ENCODE peak calls at places on chromosomes 12 and 14, in four cellular contexts. Q is AG04449, A is upper lobe of right lung, E is coronary artery. U is an unnamed sample.

GRCh38 chr12:27293463-27293862 is 39.2 kb upstream of the BMAL2 start:
- DNase-seq in Q (no peak), A (no peak), E (no peak), U (no peak)

GRCh38 chr14:73783107-73783727 is 68.4 kb upstream of the PTGR2 start:
- DNase-seq in Q (no peak), A (no peak), E (no peak), U (no peak)

GRCh38 chr14:65070710-65071033 is 31.6 kb downstream of the MAX start:
- DNase-seq in Q (no peak), A (no peak), E (no peak), U (no peak)

GRCh38 chr12:100795193-100796179 is 910 bp downstream of the ANO4 start:
- DNase-seq in Q (no peak), A (no peak), E (no peak), U (no peak)

GRCh38 chr12:109165599-109165998 is 49.2 kb downstream of the ACACB start:
- DNase-seq in Q (no peak), A (no peak), E (no peak), U (no peak)

GRCh38 chr14:94269156-94269555 is 23.9 kb downstream of the SERPINA10 start:
- DNase-seq in Q (no peak), A (no peak), E (no peak), U (no peak)

GRCh38 chr14:88879016-88879415 is 54.6 kb downstream of the TTC8 start:
- DNase-seq in Q (peak), A (no peak), E (no peak), U (peak)

GRCh38 chr12:27460471-27460978 is 14.0 kb downstream of the SMCO2 start:
- DNase-seq in Q (no peak), A (no peak), E (no peak), U (no peak)

GRCh38 chr12:115398311-115398781 is 714.4 kb upstream of the TBX3 start:
- DNase-seq in Q (no peak), A (no peak), E (no peak), U (no peak)

GRCh38 chr12:5262885-5263284 is 169.0 kb upstream of the NTF3 start:
- DNase-seq in Q (no peak), A (no peak), E (no peak), U (no peak)

GRCh38 chr12:8913702-8914032 is 642 bp upstream of the PHC1 start:
- DNase-seq in Q (no peak), A (no peak), E (no peak), U (no peak)

GRCh38 chr12:67667276-67668073 is 18.9 kb downstream of the DYRK2 start:
- DNase-seq in Q (no peak), A (no peak), E (no peak), U (no peak)

GRCh38 chr14:65173973-65174693 is 71.8 kb upstream of the MAX start:
- DNase-seq in Q (no peak), A (no peak), E (no peak), U (no peak)

GRCh38 chr12:29146201-29146600 is 2.9 kb upstream of the FAR2 start:
- DNase-seq in Q (no peak), A (no peak), E (no peak), U (no peak)

GRCh38 chr12:130286041-130286440 is 51.6 kb upstream of the PIWIL1 start:
- DNase-seq in Q (no peak), A (no peak), E (no peak), U (no peak)
- TF ChIP-seq CTCF in Q (no peak), A (peak), E (no peak), U (no peak)

GRCh38 chr12:123111498-123112165 is 39.3 kb downstream of the PITPNM2 start:
- DNase-seq in Q (no peak), A (no peak), E (no peak), U (no peak)

GRCh38 chr12:123113038-123113437 is 37.9 kb downstream of the PITPNM2 start:
- DNase-seq in Q (no peak), A (no peak), E (no peak), U (no peak)

GRCh38 chr12:123114305-123115083 is 36.4 kb downstream of the PITPNM2 start:
- DNase-seq in Q (no peak), A (no peak), E (no peak), U (no peak)

GRCh38 chr12:123118397-123118945 is 32.4 kb downstream of the PITPNM2 start:
- DNase-seq in Q (no peak), A (no peak), E (no peak), U (no peak)

GRCh38 chr12:123115409-123116111 is 35.3 kb downstream of the PITPNM2 start:
- DNase-seq in Q (peak), A (no peak), E (peak), U (peak)
- H3K4me3 ChIP-seq in Q (no peak), A (no peak), E (peak), U (no peak)

DNA sequence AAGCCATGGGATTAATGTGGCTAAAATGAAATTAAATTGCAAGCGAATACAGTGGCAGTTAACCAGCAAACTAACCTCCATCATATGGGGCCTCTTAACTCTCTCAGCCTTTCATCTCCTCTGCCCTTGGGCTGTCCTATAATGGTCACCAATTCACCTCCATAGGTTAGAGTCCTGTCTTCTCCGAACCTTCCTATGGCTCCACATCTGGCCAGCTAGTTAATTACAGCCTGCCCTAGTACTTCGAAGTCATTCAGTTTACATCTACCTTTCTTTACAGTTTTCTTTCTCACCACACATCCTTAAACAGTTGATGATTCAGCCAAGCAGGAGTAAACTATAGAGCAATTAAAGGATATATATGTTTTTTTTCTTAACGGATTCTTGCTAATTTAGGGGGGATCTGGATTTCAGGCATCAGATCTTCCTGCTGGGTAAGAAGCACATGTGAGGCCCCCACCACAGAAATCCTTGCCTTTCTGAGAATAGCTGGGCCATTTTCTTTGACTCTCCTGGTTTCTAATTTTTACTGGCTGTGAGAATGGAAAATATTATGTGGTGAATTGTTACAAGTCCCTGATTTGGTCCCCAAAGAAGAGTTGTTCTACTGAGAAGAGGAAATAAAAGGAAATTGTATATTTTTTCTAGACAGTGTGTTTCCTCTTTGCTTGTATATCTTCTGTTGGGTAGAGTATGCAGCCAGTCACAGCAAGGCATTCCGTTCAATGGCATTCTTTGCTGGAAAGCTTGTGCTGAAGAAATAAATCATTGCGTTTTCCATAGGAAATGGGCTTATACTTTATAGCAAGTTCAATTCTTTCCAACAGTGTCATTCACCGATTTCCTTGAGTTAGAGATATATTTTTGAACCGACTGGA is 16.7 kb downstream of the HMGA2 start:
- DNase-seq in Q (no peak), A (no peak), E (no peak), U (no peak)
- TF ChIP-seq CTCF in Q (no peak), A (no peak), E (no peak), U (no peak)

DNA sequence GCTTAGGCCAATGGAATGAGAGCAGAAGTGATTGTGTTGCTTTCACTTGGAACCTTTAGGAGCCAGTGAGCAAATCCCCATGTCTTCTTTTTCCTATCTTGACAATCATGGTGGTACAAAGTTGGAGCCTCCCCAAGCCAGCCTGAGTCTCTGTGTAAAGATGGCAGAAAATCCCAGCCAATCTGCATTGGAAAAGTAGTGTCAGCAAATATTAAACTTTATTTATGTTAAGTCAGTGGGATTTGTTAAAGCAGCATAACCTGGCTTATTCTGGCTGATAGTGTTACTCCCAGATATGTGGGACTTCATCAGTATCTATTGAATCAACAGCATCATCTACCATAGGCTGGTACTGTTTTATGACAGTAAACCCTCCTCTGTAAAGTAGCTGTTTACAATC is 2.2 kb upstream of the NUAK1 start:
- DNase-seq in Q (no peak), A (no peak), E (peak), U (no peak)
- H3K4me3 ChIP-seq in Q (peak), A (no peak), E (peak), U (no peak)

DNA sequence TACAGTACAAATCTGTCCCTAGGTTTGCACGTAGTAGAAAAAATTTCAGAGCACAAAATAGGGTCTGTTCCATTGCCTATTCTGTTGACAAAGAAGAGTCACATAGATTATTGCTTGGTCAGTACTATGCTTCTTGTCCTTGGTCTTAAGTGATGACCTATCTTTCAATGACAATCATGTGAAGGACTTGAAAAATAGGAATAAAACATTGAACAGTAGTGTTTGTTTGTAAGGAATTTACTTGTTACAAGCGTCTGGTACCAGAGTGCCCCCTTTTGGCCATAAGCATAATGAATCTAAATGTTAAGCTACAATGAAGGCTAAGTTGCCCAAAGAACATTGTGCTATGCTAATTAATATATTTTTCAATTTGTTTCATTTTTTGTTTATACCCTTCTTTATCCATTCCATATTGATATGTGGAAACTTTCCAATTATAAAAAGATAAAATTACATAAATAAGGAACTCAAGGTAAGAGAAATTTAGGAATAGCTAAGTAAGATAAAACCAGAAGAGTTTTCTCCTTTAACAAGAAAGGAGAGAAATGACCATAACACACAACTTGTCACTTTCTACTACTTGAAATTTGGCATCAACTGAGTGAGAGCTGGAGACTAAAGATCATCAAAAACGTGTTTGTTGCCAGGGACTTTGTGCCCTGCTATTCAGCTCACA is 204.7 kb downstream of the EPS8 start:
- DNase-seq in Q (peak), A (no peak), E (no peak), U (no peak)
- TF ChIP-seq CTCF in Q (peak), A (peak), E (peak), U (peak)

DNA sequence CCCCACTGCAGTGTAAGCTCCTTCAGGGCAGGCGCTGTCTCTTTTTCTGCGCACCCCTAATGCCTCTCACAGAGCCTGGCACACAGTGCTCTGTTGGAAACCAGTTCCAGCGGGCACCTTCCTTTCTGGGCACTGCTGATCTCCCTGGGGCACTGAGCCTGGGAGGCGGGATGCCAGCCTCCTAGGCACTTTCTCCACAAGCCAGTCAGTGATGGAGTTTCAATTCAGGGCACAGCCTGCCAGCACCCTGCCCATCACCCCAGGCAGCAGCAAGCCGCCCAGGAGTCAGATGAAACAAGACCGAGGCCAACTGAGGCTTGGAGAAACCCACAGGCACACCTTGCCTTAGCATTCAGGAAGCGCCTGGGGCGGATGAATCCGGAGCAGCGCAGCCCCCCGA is 5.7 kb upstream of the CTDSP2 start:
- DNase-seq in Q (no peak), A (no peak), E (no peak), U (no peak)
- H3K4me3 ChIP-seq in Q (no peak), A (peak), E (peak), U (no peak)

GRCh38 chr14:69259531-69260245 is at the start of gene GALNT16:
- DNase-seq in Q (no peak), A (peak), E (no peak), U (no peak)
- TF ChIP-seq CTCF in Q (peak), A (peak), E (no peak), U (peak)

GRCh38 chr14:60356921-60357550 is 108.0 kb downstream of the PPM1A start:
- DNase-seq in Q (no peak), A (no peak), E (no peak), U (no peak)
- H3K4me3 ChIP-seq in Q (no peak), A (no peak), E (no peak), U (no peak)

GRCh38 chr12:46271846-46272245 is 3.0 kb upstream of the SLC38A1 start:
- DNase-seq in Q (no peak), A (no peak), E (no peak), U (no peak)

GRCh38 chr12:46276756-46277155 is 7.9 kb upstream of the SLC38A1 start:
- DNase-seq in Q (no peak), A (no peak), E (no peak), U (no peak)
- TF ChIP-seq CTCF in Q (no peak), A (no peak), E (no peak), U (no peak)

U was measured in BJ.